ENCODE peak calls at places on chromosome 14, in eight cellular contexts. One of them, this sample, is unnamed.

GRCh38 chr14:91395998-91396660 is 21.5 kb downstream of the CCDC88C start:
- DNase-seq in K562: no peak
- DNase-seq in H1: no peak
- DNase-seq in HCT116: no peak
- DNase-seq in endothelial cell of umbilical vein: no peak
- DNase-seq in spleen: no peak
- DNase-seq in upper lobe of left lung: no peak
- DNase-seq in stomach: no peak
- DNase-seq in this sample: no peak

GRCh38 chr14:65237023-65237814 is 134.9 kb upstream of the MAX start:
- DNase-seq in K562: no peak
- DNase-seq in H1: no peak
- DNase-seq in HCT116: no peak
- DNase-seq in endothelial cell of umbilical vein: no peak
- DNase-seq in spleen: no peak
- DNase-seq in upper lobe of left lung: no peak
- DNase-seq in stomach: no peak
- DNase-seq in this sample: no peak

GRCh38 chr14:52948836-52949235 is 2.0 kb downstream of the FERMT2 start:
- DNase-seq in K562: no peak
- DNase-seq in H1: no peak
- DNase-seq in HCT116: no peak
- DNase-seq in endothelial cell of umbilical vein: no peak
- DNase-seq in spleen: no peak
- DNase-seq in upper lobe of left lung: no peak
- DNase-seq in stomach: no peak
- DNase-seq in this sample: no peak

GRCh38 chr14:91258021-91258618 is 13.6 kb upstream of the GPR68 start:
- DNase-seq in K562: no peak
- DNase-seq in H1: no peak
- DNase-seq in HCT116: no peak
- DNase-seq in endothelial cell of umbilical vein: peak
- DNase-seq in spleen: no peak
- DNase-seq in upper lobe of left lung: peak
- DNase-seq in stomach: no peak
- DNase-seq in this sample: no peak

GRCh38 chr14:105881021-105881930 is 354.9 kb downstream of the TMEM121 start:
- DNase-seq in K562: no peak
- DNase-seq in H1: no peak
- DNase-seq in HCT116: no peak
- DNase-seq in endothelial cell of umbilical vein: no peak
- DNase-seq in spleen: peak
- DNase-seq in upper lobe of left lung: peak
- DNase-seq in stomach: peak
- DNase-seq in this sample: no peak

GRCh38 chr14:89349196-89350008 is 67.6 kb downstream of the FOXN3 start:
- DNase-seq in K562: no peak
- DNase-seq in H1: no peak
- DNase-seq in HCT116: no peak
- DNase-seq in endothelial cell of umbilical vein: no peak
- DNase-seq in spleen: no peak
- DNase-seq in upper lobe of left lung: no peak
- DNase-seq in stomach: peak
- DNase-seq in this sample: no peak

GRCh38 chr14:88613552-88614010 is 50.7 kb downstream of the ZC3H14 start:
- DNase-seq in K562: no peak
- DNase-seq in H1: no peak
- DNase-seq in HCT116: no peak
- DNase-seq in endothelial cell of umbilical vein: peak
- DNase-seq in spleen: no peak
- DNase-seq in upper lobe of left lung: no peak
- DNase-seq in stomach: peak
- DNase-seq in this sample: no peak

GRCh38 chr14:43356984-43357545 is 1150.0 kb downstream of the FSCB start:
- DNase-seq in K562: no peak
- DNase-seq in H1: no peak
- DNase-seq in HCT116: no peak
- DNase-seq in endothelial cell of umbilical vein: no peak
- DNase-seq in spleen: no peak
- DNase-seq in upper lobe of left lung: no peak
- DNase-seq in stomach: no peak
- DNase-seq in this sample: no peak

GRCh38 chr14:61342486-61342885 is 21.1 kb downstream of the PRKCH start:
- DNase-seq in K562: no peak
- DNase-seq in H1: no peak
- DNase-seq in HCT116: no peak
- DNase-seq in endothelial cell of umbilical vein: peak
- DNase-seq in spleen: peak
- DNase-seq in upper lobe of left lung: peak
- DNase-seq in stomach: no peak
- DNase-seq in this sample: peak

GRCh38 chr14:101230161-101230850 is 326.8 kb upstream of the RTL1 start:
- DNase-seq in K562: peak
- DNase-seq in H1: no peak
- DNase-seq in HCT116: no peak
- DNase-seq in endothelial cell of umbilical vein: no peak
- DNase-seq in spleen: no peak
- DNase-seq in upper lobe of left lung: no peak
- DNase-seq in stomach: no peak
- DNase-seq in this sample: no peak

GRCh38 chr14:43896044-43896443 is 611.0 kb downstream of the FSCB start:
- DNase-seq in K562: no peak
- DNase-seq in H1: no peak
- DNase-seq in HCT116: no peak
- DNase-seq in endothelial cell of umbilical vein: no peak
- DNase-seq in spleen: no peak
- DNase-seq in upper lobe of left lung: no peak
- DNase-seq in stomach: no peak
- DNase-seq in this sample: no peak

GRCh38 chr14:49218436-49219092 is 367.6 kb downstream of the RPS29 start:
- DNase-seq in K562: no peak
- DNase-seq in H1: no peak
- DNase-seq in HCT116: no peak
- DNase-seq in endothelial cell of umbilical vein: no peak
- DNase-seq in spleen: no peak
- DNase-seq in upper lobe of left lung: no peak
- DNase-seq in stomach: no peak
- DNase-seq in this sample: no peak

GRCh38 chr14:42965512-42965911 is 1358.8 kb downstream of the LRFN5 start:
- DNase-seq in K562: no peak
- DNase-seq in H1: no peak
- DNase-seq in HCT116: no peak
- DNase-seq in endothelial cell of umbilical vein: no peak
- DNase-seq in spleen: no peak
- DNase-seq in upper lobe of left lung: no peak
- DNase-seq in stomach: no peak
- DNase-seq in this sample: no peak

GRCh38 chr14:100433428-100433814 is 110.3 kb downstream of the SLC25A47 start:
- DNase-seq in K562: no peak
- DNase-seq in H1: no peak
- DNase-seq in HCT116: no peak
- DNase-seq in endothelial cell of umbilical vein: no peak
- DNase-seq in spleen: no peak
- DNase-seq in upper lobe of left lung: no peak
- DNase-seq in stomach: no peak
- DNase-seq in this sample: no peak

GRCh38 chr14:68786491-68787234 is 6.2 kb downstream of the ZFP36L1 start:
- DNase-seq in K562: peak
- DNase-seq in H1: no peak
- DNase-seq in HCT116: no peak
- DNase-seq in endothelial cell of umbilical vein: peak
- DNase-seq in spleen: peak
- DNase-seq in upper lobe of left lung: no peak
- DNase-seq in stomach: peak
- DNase-seq in this sample: peak

GRCh38 chr14:100536141-100536540 is 51.1 kb downstream of the BEGAIN start:
- DNase-seq in K562: no peak
- DNase-seq in H1: no peak
- DNase-seq in HCT116: no peak
- DNase-seq in endothelial cell of umbilical vein: no peak
- DNase-seq in spleen: peak
- DNase-seq in upper lobe of left lung: no peak
- DNase-seq in stomach: no peak
- DNase-seq in this sample: no peak

GRCh38 chr14:58288106-58288792 is 10.1 kb upstream of the ARID4A start:
- DNase-seq in K562: no peak
- DNase-seq in H1: no peak
- DNase-seq in HCT116: no peak
- DNase-seq in endothelial cell of umbilical vein: no peak
- DNase-seq in spleen: no peak
- DNase-seq in upper lobe of left lung: no peak
- DNase-seq in stomach: no peak
- DNase-seq in this sample: no peak

GRCh38 chr14:99445916-99446315 is 34.7 kb downstream of the SETD3 start:
- DNase-seq in K562: no peak
- DNase-seq in H1: no peak
- DNase-seq in HCT116: no peak
- DNase-seq in endothelial cell of umbilical vein: no peak
- DNase-seq in spleen: no peak
- DNase-seq in upper lobe of left lung: no peak
- DNase-seq in stomach: no peak
- DNase-seq in this sample: no peak

DNA sequence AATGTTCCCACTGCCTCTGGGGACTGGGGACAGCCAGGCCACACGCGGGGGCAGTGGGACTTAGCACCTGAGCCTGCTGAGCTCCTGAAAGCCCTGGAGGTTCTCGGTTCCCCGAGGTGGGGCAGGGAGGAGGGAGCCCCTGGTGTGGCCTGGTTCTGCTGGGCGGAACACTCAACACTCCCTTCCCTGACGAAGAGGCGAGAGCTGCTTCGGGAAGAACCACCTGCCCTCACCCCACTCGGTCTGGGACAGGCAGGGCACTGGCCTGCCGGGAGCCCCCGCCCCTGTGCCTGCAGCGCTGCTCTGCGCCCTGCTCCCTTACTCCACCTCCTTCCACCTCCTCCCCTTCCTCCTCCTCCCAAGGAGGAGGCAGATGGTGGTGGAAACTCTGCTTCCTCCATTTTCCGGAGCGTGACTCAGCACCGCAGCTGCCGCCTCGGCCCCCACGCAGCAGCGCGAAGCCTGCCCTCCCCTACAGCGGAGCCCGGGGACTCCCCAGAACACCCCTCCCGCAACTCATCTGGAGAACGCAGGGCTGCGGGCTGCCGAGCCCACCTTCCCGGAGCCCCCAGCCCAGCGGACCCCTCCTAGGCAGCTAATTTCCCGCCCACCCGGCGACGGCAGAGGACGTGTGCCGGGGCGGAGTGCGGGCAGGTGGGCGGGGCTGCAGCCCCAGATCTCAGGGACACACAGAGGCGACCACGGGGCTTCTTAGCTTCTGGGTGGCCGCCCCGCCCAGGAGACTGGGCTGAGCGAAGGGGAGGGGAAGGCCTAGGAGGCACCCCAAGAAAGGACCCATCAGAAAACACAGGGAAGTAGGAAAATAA is 11.7 kb upstream of the INF2 start:
- DNase-seq in K562: peak
- DNase-seq in H1: no peak
- DNase-seq in HCT116: no peak
- DNase-seq in endothelial cell of umbilical vein: peak
- DNase-seq in spleen: peak
- DNase-seq in upper lobe of left lung: peak
- DNase-seq in stomach: peak
- DNase-seq in this sample: peak
- TF ChIP-seq POLR2A in K562: peak
- TF ChIP-seq POLR2A in H1: no peak
- TF ChIP-seq POLR2A in HCT116: peak
- TF ChIP-seq POLR2A in endothelial cell of umbilical vein: peak
- TF ChIP-seq POLR2A in spleen: no peak
- TF ChIP-seq POLR2A in upper lobe of left lung: no peak
- TF ChIP-seq POLR2A in stomach: no peak
- TF ChIP-seq POLR2A in this sample: peak

DNA sequence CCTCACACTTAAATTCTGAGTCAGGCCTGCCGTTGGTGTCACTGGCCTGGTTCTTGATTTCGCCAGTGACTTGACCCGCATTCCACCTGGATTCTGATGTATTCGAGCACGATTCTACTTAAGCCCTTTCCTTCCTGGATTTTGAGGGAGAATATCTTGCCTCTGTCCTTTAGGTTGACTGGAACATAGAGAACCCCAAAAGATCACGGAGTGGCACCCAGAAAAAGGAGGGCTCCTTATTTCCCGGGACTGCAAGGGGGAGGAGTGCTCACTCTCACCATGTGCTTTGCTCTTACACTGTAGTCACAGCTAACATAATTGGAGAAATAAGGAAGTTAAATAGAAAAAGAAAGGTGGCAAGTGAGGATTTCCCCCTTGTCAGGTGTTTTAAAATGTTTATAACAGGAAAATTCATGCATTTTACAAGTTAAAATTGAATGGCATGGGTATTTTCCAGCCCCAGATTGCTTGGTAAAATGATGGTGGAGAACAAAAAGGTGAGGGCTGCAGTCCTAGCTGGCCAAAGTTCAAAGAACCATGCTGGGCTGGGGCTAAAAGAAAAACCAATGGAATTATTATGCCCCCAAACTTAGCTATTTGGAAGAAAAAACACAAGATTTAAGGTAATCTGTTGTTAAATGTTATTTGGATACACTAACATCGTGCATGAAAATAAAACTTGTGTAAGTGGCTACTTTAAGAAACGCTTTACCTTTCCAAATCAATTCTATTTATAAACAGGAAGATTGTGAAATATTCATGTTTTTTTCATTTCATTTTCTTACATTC is 8.9 kb downstream of the FOXA1 start:
- DNase-seq in K562: no peak
- DNase-seq in H1: no peak
- DNase-seq in HCT116: no peak
- DNase-seq in endothelial cell of umbilical vein: no peak
- DNase-seq in spleen: no peak
- DNase-seq in upper lobe of left lung: no peak
- DNase-seq in stomach: no peak
- DNase-seq in this sample: no peak
- H3K27ac ChIP-seq in K562: no peak
- H3K27ac ChIP-seq in H1: no peak
- H3K27ac ChIP-seq in HCT116: no peak
- H3K27ac ChIP-seq in endothelial cell of umbilical vein: no peak
- H3K27ac ChIP-seq in spleen: no peak
- H3K27ac ChIP-seq in upper lobe of left lung: peak
- H3K27ac ChIP-seq in stomach: peak
- H3K27ac ChIP-seq in this sample: peak

GRCh38 chr14:20683896-20684661 is at the start of gene RNASE4:
- DNase-seq in K562: peak
- DNase-seq in H1: no peak
- DNase-seq in HCT116: peak
- DNase-seq in endothelial cell of umbilical vein: peak
- DNase-seq in spleen: peak
- DNase-seq in upper lobe of left lung: peak
- DNase-seq in stomach: peak
- DNase-seq in this sample: peak
- TF ChIP-seq POLR2AphosphoS5 in K562: no peak
- TF ChIP-seq POLR2AphosphoS5 in H1: no peak
- TF ChIP-seq POLR2AphosphoS5 in HCT116: peak
- TF ChIP-seq POLR2AphosphoS5 in endothelial cell of umbilical vein: no peak
- TF ChIP-seq POLR2AphosphoS5 in spleen: peak
- TF ChIP-seq POLR2AphosphoS5 in upper lobe of left lung: peak
- TF ChIP-seq POLR2AphosphoS5 in stomach: peak
- TF ChIP-seq POLR2AphosphoS5 in this sample: peak

GRCh38 chr14:73850940-73851339 is 691 bp upstream of the PTGR2 start:
- DNase-seq in K562: peak
- DNase-seq in H1: no peak
- DNase-seq in HCT116: no peak
- DNase-seq in endothelial cell of umbilical vein: peak
- DNase-seq in spleen: no peak
- DNase-seq in upper lobe of left lung: no peak
- DNase-seq in stomach: no peak
- DNase-seq in this sample: no peak

GRCh38 chr14:73846944-73847343 is 4.7 kb upstream of the PTGR2 start:
- DNase-seq in K562: no peak
- DNase-seq in H1: no peak
- DNase-seq in HCT116: no peak
- DNase-seq in endothelial cell of umbilical vein: no peak
- DNase-seq in spleen: no peak
- DNase-seq in upper lobe of left lung: no peak
- DNase-seq in stomach: no peak
- DNase-seq in this sample: no peak

GRCh38 chr14:73851567-73852382 is at the start of gene PTGR2:
- DNase-seq in K562: peak
- DNase-seq in H1: peak
- DNase-seq in HCT116: peak
- DNase-seq in endothelial cell of umbilical vein: peak
- DNase-seq in spleen: peak
- DNase-seq in upper lobe of left lung: peak
- DNase-seq in stomach: peak
- DNase-seq in this sample: peak
- TF ChIP-seq POLR2A in K562: peak
- TF ChIP-seq POLR2A in H1: peak
- TF ChIP-seq POLR2A in HCT116: peak
- TF ChIP-seq POLR2A in endothelial cell of umbilical vein: peak
- TF ChIP-seq POLR2A in spleen: no peak
- TF ChIP-seq POLR2A in upper lobe of left lung: no peak
- TF ChIP-seq POLR2A in stomach: no peak
- TF ChIP-seq POLR2A in this sample: peak

This sample was measured in breast epithelium.